ENCODE peak calls at places on chromosomes 5 and 9, in seven cellular contexts. G is heart left ventricle, R is AG09309, S is stomach, K is foreskin fibroblast, M is GM23338, X is pancreas. D is an unnamed sample.

GRCh38 chr9:7103382-7104170 is 345.8 kb downstream of the KDM4C start:
- DNase-seq in M (peak; percentile 63), G (no peak), X (no peak), R (no peak), S (no peak), K (no peak), D (peak; percentile 44)

GRCh38 chr9:126822873-126823272 is 18.0 kb downstream of the ZBTB43 start:
- DNase-seq in K (no peak), M (no peak), X (no peak), R (no peak), G (no peak), S (no peak), D (no peak)

GRCh38 chr5:98630621-98631020 is 142.8 kb upstream of the RGMB start:
- DNase-seq in X (no peak), M (no peak), G (no peak), S (no peak), R (no peak), K (peak; percentile 25), D (no peak)

GRCh38 chr5:141618030-141618803 is 583 bp downstream of the DIAPH1 start:
- DNase-seq in M (peak; percentile 85), X (peak; percentile 92), G (peak; percentile 68), S (peak; percentile 88), K (peak; percentile 52), R (no peak), D (peak; percentile 32)

GRCh38 chr5:160926428-160926827 is 74.4 kb upstream of the ATP10B start:
- DNase-seq in K (no peak), S (peak; percentile 77), X (peak; percentile 29), M (peak; percentile 17), R (no peak), G (no peak), D (no peak)

GRCh38 chr9:134570151-134570621 is 71.4 kb upstream of the COL5A1 start:
- DNase-seq in R (no peak), M (no peak), X (no peak), G (no peak), K (no peak), S (peak; percentile 21), D (no peak)

GRCh38 chr9:96056221-96056620 is 180.7 kb downstream of the ERCC6L2 start:
- DNase-seq in K (peak; percentile 52), G (no peak), S (no peak), M (no peak), R (no peak), X (no peak), D (no peak)

GRCh38 chr9:11992866-11993265 is 700.3 kb upstream of the TYRP1 start:
- DNase-seq in R (no peak), G (no peak), X (no peak), S (no peak), K (peak; percentile 1), M (no peak), D (no peak)

GRCh38 chr5:56168066-56168478 is 65.1 kb downstream of the ANKRD55 start:
- DNase-seq in X (no peak), M (no peak), R (peak; percentile 65), S (no peak), K (no peak), G (no peak), D (peak; percentile 52)

GRCh38 chr5:133605323-133605722 is 7.0 kb downstream of the FSTL4 start:
- DNase-seq in K (no peak), S (no peak), X (no peak), M (no peak), G (no peak), R (no peak), D (no peak)

GRCh38 chr9:79390077-79390673 is 181.6 kb upstream of the TLE4 start:
- DNase-seq in S (no peak), G (no peak), M (no peak), R (peak; percentile 47), X (no peak), K (peak; percentile 77), D (peak; percentile 43)

GRCh38 chr9:126927419-126927818 is 12.8 kb downstream of the RALGPS1 start:
- DNase-seq in R (no peak), M (no peak), X (no peak), K (no peak), S (no peak), G (no peak), D (no peak)

GRCh38 chr5:171808951-171809350 is 23.3 kb downstream of the SMIM23 start:
- DNase-seq in R (peak; percentile 34), G (no peak), X (no peak), M (no peak), S (no peak), K (peak; percentile 78), D (peak; percentile 19)

GRCh38 chr5:142816577-142816976 is 46.4 kb downstream of the ARHGAP26 start:
- DNase-seq in M (no peak), G (peak; percentile 75), X (no peak), S (peak; percentile 75), K (peak; percentile 66), R (no peak), D (peak; percentile 60)

GRCh38 chr9:131676431-131676972 is 63.4 kb downstream of the RAPGEF1 start:
- DNase-seq in G (no peak), R (no peak), K (peak; percentile 29), M (no peak), X (no peak), S (no peak), D (peak; percentile 15)

GRCh38 chr9:126705311-126705766 is 91.6 kb downstream of the LMX1B start:
- DNase-seq in R (no peak), S (peak; percentile 84), M (peak; percentile 92), X (peak; percentile 52), G (peak; percentile 73), K (peak; percentile 85), D (peak; percentile 53)

GRCh38 chr9:134212809-134213507 is 48.6 kb upstream of the RNU6ATAC start:
- DNase-seq in R (no peak), G (peak; percentile 3), S (no peak), X (no peak), M (no peak), K (no peak), D (no peak)

GRCh38 chr9:93257808-93258331 is 73.9 kb downstream of the WNK2 start:
- DNase-seq in G (no peak), K (no peak), X (no peak), R (no peak), M (no peak), S (peak; percentile 10), D (no peak)

GRCh38 chr5:116646611-116647289 is 72.1 kb upstream of the SEMA6A start:
- DNase-seq in K (no peak), G (no peak), S (no peak), R (no peak), M (no peak), X (no peak), D (no peak)

GRCh38 chr5:15943487-15943886 is 236.1 kb downstream of the MARCHF11 start:
- DNase-seq in M (no peak), X (no peak), G (no peak), R (no peak), K (peak; percentile 58), S (no peak), D (peak; percentile 28)

GRCh38 chr9:109640232-109641078 is 139.5 kb upstream of the PALM2AKAP2 start:
- DNase-seq in K (peak; percentile 59), G (peak; percentile 64), M (peak; percentile 78), R (no peak), X (peak; percentile 10), S (peak; percentile 36), D (peak; percentile 62)

GRCh38 chr9:127365461-127365860 is 31.5 kb upstream of the SLC2A8 start:
- DNase-seq in R (no peak), G (no peak), M (no peak), S (no peak), X (no peak), K (no peak), D (no peak)

DNA sequence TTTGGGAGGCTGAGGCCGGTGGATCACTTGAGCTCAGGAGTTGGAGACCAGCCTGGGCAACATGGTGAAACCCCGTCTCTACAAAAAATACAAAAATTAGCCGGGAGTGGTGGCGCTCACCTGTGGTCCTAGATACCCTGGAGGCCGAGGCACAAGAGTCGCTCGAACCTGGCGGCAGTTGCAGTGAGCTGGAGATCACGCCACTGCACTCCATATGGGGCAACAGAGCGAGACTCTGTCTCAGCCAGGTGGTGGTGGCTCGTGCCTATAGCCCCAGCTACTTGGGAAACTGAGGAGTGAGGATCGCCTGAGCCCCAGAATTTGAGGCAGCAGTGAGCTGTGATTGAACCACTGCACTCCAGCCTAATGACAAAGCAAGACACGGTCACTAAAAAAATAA is 2.4 kb upstream of the RFK start:
- DNase-seq in K (no peak), G (no peak), M (no peak), S (no peak), X (no peak), R (no peak), D (no peak)
- TF ChIP-seq CTCF in K (no peak), G (no peak), M (no peak), S (no peak), X (no peak), R (no peak), D (no peak)

GRCh38 chr5:170746952-170747340 is 36.6 kb upstream of the GABRP start:
- DNase-seq in M (no peak), R (no peak), G (no peak), K (no peak), X (no peak), S (no peak), D (no peak)
- H3K4me3 ChIP-seq in M (no peak overlapping the region), R (no peak overlapping the region), G (peak overlapping the region; percentile 17), K (no peak overlapping the region), X (no peak overlapping the region), S (no peak overlapping the region), D (no peak overlapping the region)

GRCh38 chr9:19936598-19936997 is 147.8 kb upstream of the SLC24A2 start:
- DNase-seq in R (no peak), G (no peak), S (no peak), K (no peak), X (no peak), M (no peak), D (no peak)

GRCh38 chr9:19931066-19931465 is 142.2 kb upstream of the SLC24A2 start:
- DNase-seq in R (no peak), G (no peak), S (no peak), M (no peak), X (no peak), K (no peak), D (no peak)

GRCh38 chr9:19935422-19935821 is 146.6 kb upstream of the SLC24A2 start:
- DNase-seq in S (no peak), M (no peak), G (no peak), R (no peak), X (no peak), K (no peak), D (no peak)

GRCh38 chr9:19937121-19937520 is 148.3 kb upstream of the SLC24A2 start:
- DNase-seq in G (no peak), X (no peak), K (no peak), M (no peak), R (no peak), S (no peak), D (no peak)

DNA sequence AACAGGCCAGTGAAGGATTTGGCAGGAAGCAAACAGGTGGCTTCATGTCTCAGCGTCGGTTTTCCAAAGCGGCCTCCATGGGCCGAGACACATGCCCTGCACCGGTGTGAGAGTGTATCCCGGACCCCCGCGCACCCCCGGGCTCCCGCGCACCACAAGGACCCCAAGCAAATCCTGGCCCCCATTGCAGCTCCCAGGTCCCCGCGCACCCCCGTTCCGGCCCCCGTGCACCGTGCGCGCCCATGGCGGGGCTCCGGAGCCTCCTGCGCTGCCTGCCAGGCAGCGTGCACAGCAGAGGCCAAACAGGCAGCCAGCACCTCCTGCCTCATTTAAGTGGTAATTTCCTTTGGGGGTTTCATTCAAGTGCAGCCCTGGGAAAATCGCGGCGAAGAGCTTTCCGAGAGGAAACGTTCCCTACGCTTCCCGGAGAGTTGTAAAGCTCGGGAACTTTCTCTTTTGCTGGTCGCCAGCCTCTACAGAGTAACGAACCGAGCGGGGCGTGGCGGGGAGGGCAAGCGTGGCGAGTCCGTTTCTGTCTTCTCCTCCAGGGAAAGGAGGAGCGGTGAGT is 145.5 kb upstream of the SLC24A2 start:
- DNase-seq in K (peak; percentile 68), R (no peak), X (no peak), S (peak; percentile 32), M (peak; percentile 91), G (peak; percentile 35), D (peak; percentile 35)
- TF ChIP-seq CTCF in K (no peak), R (no peak), X (no peak), S (no peak), M (peak; percentile 45), G (no peak), D (peak; percentile 14)

GRCh38 chr9:114759512-114759911 is 46.3 kb downstream of the TNFSF15 start:
- DNase-seq in X (no peak), R (no peak), K (no peak), M (no peak), S (no peak), G (no peak), D (no peak)
- H3K4me3 ChIP-seq in X (no peak overlapping the region), R (no peak overlapping the region), K (no peak overlapping the region), M (no peak overlapping the region), S (no peak overlapping the region), G (no peak overlapping the region), D (no peak overlapping the region)

D was measured in astrocyte of the spinal cord.